ENCODE peak calls at places on chromosomes 1 and 21, in nine cellular contexts. One of them, this sample, is unnamed.

GRCh38 chr1:212718499-212718898 is 18.9 kb upstream of the BATF3 start:
- DNase-seq in astrocyte of the spinal cord: peak
- DNase-seq in fibroblast of the aortic adventitia: peak
- DNase-seq in activated T-cell treated with anti-CD3 and anti-CD28 coated beads, Interleukin-2, amount 50 U/mL, for 48 hours: no peak
- DNase-seq in activated CD4-positive, CD25-positive, alpha-beta regulatory T cell: no peak
- DNase-seq in fibroblast of the conjunctiva: no peak
- DNase-seq in GOT3: no peak
- DNase-seq in activated CD4-positive, alpha-beta T cell treated with anti-CD3 and anti-CD28 coated beads, Interleukin-2, amount 10 ng/mL, durations not matched to agents 7 days and 5 days: no peak
- DNase-seq in trophoblast cell: peak
- DNase-seq in this sample: no peak

GRCh38 chr1:43521078-43521477 is 9.6 kb upstream of the PTPRF start:
- DNase-seq in fibroblast of the conjunctiva: no peak
- DNase-seq in fibroblast of the aortic adventitia: no peak
- DNase-seq in activated CD4-positive, CD25-positive, alpha-beta regulatory T cell: no peak
- DNase-seq in activated CD4-positive, alpha-beta T cell treated with anti-CD3 and anti-CD28 coated beads, Interleukin-2, amount 10 ng/mL, durations not matched to agents 7 days and 5 days: no peak
- DNase-seq in astrocyte of the spinal cord: no peak
- DNase-seq in activated T-cell treated with anti-CD3 and anti-CD28 coated beads, Interleukin-2, amount 50 U/mL, for 48 hours: no peak
- DNase-seq in trophoblast cell: no peak
- DNase-seq in GOT3: no peak
- DNase-seq in this sample: no peak

GRCh38 chr1:60950431-60951068 is 131.8 kb upstream of the NFIA start:
- DNase-seq in GOT3: no peak
- DNase-seq in fibroblast of the conjunctiva: no peak
- DNase-seq in activated CD4-positive, alpha-beta T cell treated with anti-CD3 and anti-CD28 coated beads, Interleukin-2, amount 10 ng/mL, durations not matched to agents 7 days and 5 days: no peak
- DNase-seq in trophoblast cell: no peak
- DNase-seq in activated CD4-positive, CD25-positive, alpha-beta regulatory T cell: no peak
- DNase-seq in astrocyte of the spinal cord: no peak
- DNase-seq in activated T-cell treated with anti-CD3 and anti-CD28 coated beads, Interleukin-2, amount 50 U/mL, for 48 hours: no peak
- DNase-seq in fibroblast of the aortic adventitia: no peak
- DNase-seq in this sample: no peak

GRCh38 chr1:228377664-228378452 is 28.8 kb downstream of the TRIM11 start:
- DNase-seq in fibroblast of the aortic adventitia: no peak
- DNase-seq in astrocyte of the spinal cord: no peak
- DNase-seq in activated T-cell treated with anti-CD3 and anti-CD28 coated beads, Interleukin-2, amount 50 U/mL, for 48 hours: no peak
- DNase-seq in fibroblast of the conjunctiva: no peak
- DNase-seq in trophoblast cell: no peak
- DNase-seq in GOT3: no peak
- DNase-seq in activated CD4-positive, CD25-positive, alpha-beta regulatory T cell: no peak
- DNase-seq in activated CD4-positive, alpha-beta T cell treated with anti-CD3 and anti-CD28 coated beads, Interleukin-2, amount 10 ng/mL, durations not matched to agents 7 days and 5 days: peak
- DNase-seq in this sample: no peak

GRCh38 chr1:180515364-180515763 is 13.0 kb upstream of the ACBD6 start:
- DNase-seq in trophoblast cell: no peak
- DNase-seq in GOT3: no peak
- DNase-seq in activated CD4-positive, CD25-positive, alpha-beta regulatory T cell: no peak
- DNase-seq in fibroblast of the aortic adventitia: no peak
- DNase-seq in activated T-cell treated with anti-CD3 and anti-CD28 coated beads, Interleukin-2, amount 50 U/mL, for 48 hours: no peak
- DNase-seq in activated CD4-positive, alpha-beta T cell treated with anti-CD3 and anti-CD28 coated beads, Interleukin-2, amount 10 ng/mL, durations not matched to agents 7 days and 5 days: no peak
- DNase-seq in fibroblast of the conjunctiva: no peak
- DNase-seq in astrocyte of the spinal cord: no peak
- DNase-seq in this sample: no peak

GRCh38 chr1:28817133-28817532 is 5.2 kb downstream of the OPRD1 start:
- DNase-seq in astrocyte of the spinal cord: no peak
- DNase-seq in GOT3: no peak
- DNase-seq in activated CD4-positive, CD25-positive, alpha-beta regulatory T cell: no peak
- DNase-seq in fibroblast of the conjunctiva: no peak
- DNase-seq in activated T-cell treated with anti-CD3 and anti-CD28 coated beads, Interleukin-2, amount 50 U/mL, for 48 hours: no peak
- DNase-seq in trophoblast cell: no peak
- DNase-seq in fibroblast of the aortic adventitia: no peak
- DNase-seq in activated CD4-positive, alpha-beta T cell treated with anti-CD3 and anti-CD28 coated beads, Interleukin-2, amount 10 ng/mL, durations not matched to agents 7 days and 5 days: no peak
- DNase-seq in this sample: no peak

GRCh38 chr21:38793926-38794713 is 11.6 kb upstream of the ETS2 start:
- DNase-seq in trophoblast cell: no peak
- DNase-seq in fibroblast of the aortic adventitia: no peak
- DNase-seq in activated T-cell treated with anti-CD3 and anti-CD28 coated beads, Interleukin-2, amount 50 U/mL, for 48 hours: no peak
- DNase-seq in astrocyte of the spinal cord: no peak
- DNase-seq in activated CD4-positive, alpha-beta T cell treated with anti-CD3 and anti-CD28 coated beads, Interleukin-2, amount 10 ng/mL, durations not matched to agents 7 days and 5 days: no peak
- DNase-seq in activated CD4-positive, CD25-positive, alpha-beta regulatory T cell: no peak
- DNase-seq in fibroblast of the conjunctiva: no peak
- DNase-seq in GOT3: no peak
- DNase-seq in this sample: no peak

GRCh38 chr1:31503581-31503980 is 72.7 kb upstream of the TINAGL1 start:
- DNase-seq in activated T-cell treated with anti-CD3 and anti-CD28 coated beads, Interleukin-2, amount 50 U/mL, for 48 hours: no peak
- DNase-seq in fibroblast of the aortic adventitia: no peak
- DNase-seq in fibroblast of the conjunctiva: no peak
- DNase-seq in GOT3: no peak
- DNase-seq in astrocyte of the spinal cord: no peak
- DNase-seq in trophoblast cell: no peak
- DNase-seq in activated CD4-positive, alpha-beta T cell treated with anti-CD3 and anti-CD28 coated beads, Interleukin-2, amount 10 ng/mL, durations not matched to agents 7 days and 5 days: no peak
- DNase-seq in activated CD4-positive, CD25-positive, alpha-beta regulatory T cell: no peak
- DNase-seq in this sample: no peak

GRCh38 chr1:94716966-94717365 is 103.2 kb upstream of the SLC44A3 start:
- DNase-seq in fibroblast of the aortic adventitia: no peak
- DNase-seq in GOT3: no peak
- DNase-seq in trophoblast cell: no peak
- DNase-seq in activated T-cell treated with anti-CD3 and anti-CD28 coated beads, Interleukin-2, amount 50 U/mL, for 48 hours: no peak
- DNase-seq in astrocyte of the spinal cord: no peak
- DNase-seq in activated CD4-positive, alpha-beta T cell treated with anti-CD3 and anti-CD28 coated beads, Interleukin-2, amount 10 ng/mL, durations not matched to agents 7 days and 5 days: no peak
- DNase-seq in fibroblast of the conjunctiva: no peak
- DNase-seq in activated CD4-positive, CD25-positive, alpha-beta regulatory T cell: no peak
- DNase-seq in this sample: no peak

This sample was measured in activated naive CD8-positive, alpha-beta T cell treated with anti-CD3 and anti-CD28 coated beads, Interleukin-2, amount 50 U/mL, for 24 hours.